ENCODE peak calls at places on chromosomes 16 and 17, in five cellular contexts. P is OCI-LY7, E is fibroblast of mammary gland, L is A549, F is mucosa of descending colon. W is an unnamed sample.

GRCh38 chr17:72715906-72716572 is 376.4 kb downstream of the SLC39A11 start:
- DNase-seq in F (no peak), P (no peak), L (peak; percentile 97), E (peak; percentile 99), W (peak; percentile 89)

GRCh38 chr17:47884905-47885735 is 10.9 kb upstream of the SP2 start:
- DNase-seq in L (no peak), E (no peak), F (peak; percentile 74), P (no peak), W (no peak)

GRCh38 chr16:87855852-87856715 is 13.2 kb downstream of the SLC7A5 start:
- DNase-seq in E (peak; percentile 17), F (peak; percentile 77), P (peak; percentile 70), L (peak; percentile 79), W (no peak)

GRCh38 chr16:10871157-10871991 is 5.6 kb upstream of the CIITA start:
- DNase-seq in L (no peak), F (peak; percentile 79), E (peak; percentile 88), P (peak; percentile 65), W (peak; percentile 89)

GRCh38 chr16:49588061-49588460 is 214.5 kb downstream of the C16orf78 start:
- DNase-seq in P (no peak), L (no peak), F (no peak), E (no peak), W (no peak)

GRCh38 chr16:56848955-56849689 is 15.9 kb upstream of the SLC12A3 start:
- DNase-seq in F (peak; percentile 6), E (peak; percentile 84), P (peak; percentile 41), L (no peak), W (peak; percentile 70)

GRCh38 chr17:80260791-80261158 is at the start of gene RNF213:
- DNase-seq in P (peak; percentile 88), E (no peak), L (no peak), F (peak; percentile 83), W (no peak)

GRCh38 chr17:38879878-38880727 is 10.2 kb downstream of the LASP1 start:
- DNase-seq in E (peak; percentile 76), L (peak; percentile 87), P (peak; percentile 57), F (no peak), W (peak; percentile 84)

GRCh38 chr16:952321-952720 is 18.5 kb downstream of the LMF1 start:
- DNase-seq in L (no peak), P (no peak), F (no peak), E (no peak), W (no peak)

GRCh38 chr16:286491-287297 is 3.7 kb downstream of the PDIA2 start:
- DNase-seq in F (no peak), E (no peak), L (no peak), P (no peak), W (no peak)

GRCh38 chr17:35865412-35866355 is 3.0 kb downstream of the HEATR9 start:
- DNase-seq in F (no peak), E (peak; percentile 75), P (no peak), L (no peak), W (peak; percentile 44)

GRCh38 chr16:87062569-87063442 is 254.4 kb downstream of the C16orf95 start:
- DNase-seq in E (peak; percentile 69), P (peak; percentile 80), F (peak; percentile 53), L (peak; percentile 70), W (peak; percentile 38)

GRCh38 chr17:74767111-74767516 is 9.0 kb downstream of the NAT9 start:
- DNase-seq in F (no peak), L (no peak), P (no peak), E (no peak), W (no peak)

DNA sequence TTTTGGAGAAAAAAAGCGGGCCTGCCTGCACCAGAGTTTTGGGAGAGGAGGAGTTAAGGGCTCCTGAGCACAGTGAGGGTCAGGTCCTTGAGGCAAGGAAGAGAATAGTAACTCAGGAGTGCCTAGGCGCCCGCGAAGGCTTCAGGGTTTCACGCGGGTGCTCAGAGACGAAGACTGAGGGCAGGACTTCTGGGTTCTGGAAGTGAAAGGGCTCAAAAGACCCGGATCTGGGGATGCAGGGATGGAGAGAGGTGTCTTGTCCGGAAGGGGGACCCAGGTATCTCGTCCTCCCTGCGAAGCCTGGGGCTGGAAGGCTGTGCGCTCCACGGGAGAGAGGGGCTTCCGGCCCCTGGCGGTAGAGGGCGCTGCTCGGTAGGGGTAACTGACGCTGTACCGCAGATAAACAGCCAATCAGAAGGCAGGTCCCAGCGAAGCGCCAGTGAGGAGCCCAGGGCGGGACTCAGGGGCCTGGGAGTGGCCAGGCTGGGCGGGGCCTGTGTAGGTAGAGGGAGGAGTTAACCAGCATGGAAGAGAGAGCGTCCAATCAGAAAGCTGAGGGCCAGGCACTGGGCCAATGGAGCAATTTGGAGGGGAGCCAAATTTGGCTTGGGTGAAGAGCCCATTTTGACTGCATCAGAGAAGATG is 729 bp downstream of the TGFB1I1 start:
- DNase-seq in F (peak; percentile 93), L (peak; percentile 93), E (peak; percentile 94), P (no peak), W (peak; percentile 91)
- TF ChIP-seq CTCF in F (peak; percentile 59), L (peak; percentile 76), E (peak; percentile 72), P (peak; percentile 31), W (peak; percentile 90)

GRCh38 chr16:30605148-30605547 is 5.0 kb downstream of the ZNF689 start:
- DNase-seq in P (no peak), E (no peak), F (no peak), L (no peak), W (no peak)

GRCh38 chr16:30609002-30609927 is 924 bp downstream of the ZNF689 start:
- DNase-seq in P (peak; percentile 56), F (peak; percentile 80), E (no peak), L (no peak), W (no peak)

GRCh38 chr16:30615358-30616076 is 5.3 kb upstream of the ZNF689 start:
- DNase-seq in P (peak; percentile 77), E (peak; percentile 54), L (peak; percentile 84), F (peak; percentile 87), W (no peak)

GRCh38 chr16:30606004-30606403 is 4.2 kb downstream of the ZNF689 start:
- DNase-seq in E (no peak), P (no peak), L (no peak), F (no peak), W (no peak)

DNA sequence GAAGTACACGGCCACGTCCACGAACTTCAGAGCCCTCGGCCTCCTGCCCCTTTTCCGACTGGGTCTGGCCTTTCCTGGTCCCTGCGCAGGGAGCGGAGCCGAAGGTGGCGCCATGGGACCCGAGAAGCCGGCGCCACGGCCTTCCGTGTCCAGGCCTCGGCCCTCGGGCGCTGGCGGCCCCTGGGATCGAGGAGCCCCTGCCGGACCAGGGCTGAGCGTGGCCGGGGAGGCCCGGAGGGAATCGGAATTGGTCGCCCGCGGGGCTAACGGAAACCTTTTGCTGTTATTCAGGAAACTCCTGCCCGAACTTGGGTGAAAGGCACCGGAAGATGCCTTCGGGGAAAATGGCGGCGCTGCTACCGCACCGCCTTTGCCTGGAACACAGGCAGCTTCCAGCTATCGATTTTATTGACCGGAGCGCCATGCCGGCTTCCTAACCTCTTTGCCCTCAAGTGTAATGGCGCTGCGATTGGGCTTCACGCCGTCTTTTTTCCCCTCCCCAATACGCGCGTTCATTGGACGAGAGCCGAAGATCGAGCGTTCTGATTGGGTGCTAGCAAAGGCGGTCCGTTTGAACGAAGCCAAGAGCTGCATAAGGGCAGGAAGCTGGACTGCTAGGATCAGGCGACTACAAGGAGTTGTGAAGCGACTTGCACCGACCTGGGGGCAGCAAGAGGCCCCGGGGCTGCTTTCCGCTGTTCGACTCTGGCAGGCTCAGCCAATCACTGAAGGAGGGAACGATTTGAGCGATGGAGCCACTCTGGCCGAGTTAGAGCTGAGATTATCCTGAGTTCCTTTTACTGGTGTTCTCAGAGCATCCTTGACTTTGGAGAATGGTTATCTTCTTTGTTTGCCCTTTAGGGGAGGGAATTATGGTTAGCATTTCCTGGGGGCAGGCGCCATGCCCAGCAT is at the start of gene ZNF689:
- DNase-seq in L (peak; percentile 98), P (peak; percentile 98), F (peak; percentile 97), E (peak; percentile 97), W (peak; percentile 95)
- TF ChIP-seq CTCF in L (no peak), P (no peak), F (no peak), E (no peak), W (no peak)

GRCh38 chr17:55582910-55583309 is 71.7 kb upstream of the SMIM36 start:
- DNase-seq in F (no peak), E (no peak), L (no peak), P (no peak), W (no peak)

GRCh38 chr17:55584055-55584685 is 72.9 kb upstream of the SMIM36 start:
- DNase-seq in E (peak; percentile 65), P (no peak), F (no peak), L (peak; percentile 63), W (peak; percentile 40)

GRCh38 chr17:55587608-55588139 is 76.4 kb upstream of the SMIM36 start:
- DNase-seq in P (no peak), F (no peak), E (peak; percentile 92), L (no peak), W (peak; percentile 41)

GRCh38 chr17:55584861-55585260 is 73.6 kb upstream of the SMIM36 start:
- DNase-seq in P (no peak), E (no peak), L (no peak), F (no peak), W (no peak)

GRCh38 chr17:55585629-55586028 is 74.4 kb upstream of the SMIM36 start:
- DNase-seq in L (no peak), P (no peak), E (no peak), F (no peak), W (no peak)
- TF ChIP-seq CTCF in L (no peak), P (peak; percentile 35), E (peak; percentile 15), F (no peak), W (peak; percentile 33)

DNA sequence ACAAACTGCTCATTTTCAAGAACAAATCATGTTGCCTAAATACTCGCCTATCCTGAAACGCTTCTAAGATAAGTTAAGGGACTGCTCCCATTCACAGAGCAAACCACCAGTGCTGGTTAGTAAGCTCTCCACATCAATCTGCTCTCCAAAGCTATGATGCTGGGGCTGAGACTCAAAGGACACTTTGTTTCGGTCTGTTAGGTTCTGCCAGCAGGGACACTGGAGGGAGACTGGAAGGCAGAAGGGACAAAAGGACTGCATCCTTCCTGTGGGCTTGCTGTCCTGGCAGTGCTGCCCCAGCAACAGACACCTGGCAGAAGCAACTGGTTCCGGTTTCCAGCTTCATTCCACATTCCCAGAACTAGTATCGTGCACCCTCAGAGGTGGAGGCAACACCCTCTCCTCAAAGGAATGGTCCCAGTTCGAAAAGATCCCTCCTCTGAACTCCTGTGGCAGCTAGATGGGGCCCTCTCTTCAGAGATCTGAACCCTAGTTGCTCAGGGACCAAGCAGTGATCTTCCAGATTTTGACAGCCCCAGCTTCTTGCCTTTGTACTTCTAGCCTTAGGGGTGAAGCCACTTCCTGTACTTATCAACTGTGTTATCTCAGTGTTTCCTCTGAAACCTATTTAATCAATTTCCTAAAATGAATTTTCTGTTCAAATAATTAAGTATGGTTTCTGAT is 73.4 kb upstream of the GSG1L start:
- DNase-seq in E (no peak), F (no peak), P (peak; percentile 12), L (no peak), W (no peak)
- TF ChIP-seq CTCF in E (no peak), F (no peak), P (no peak), L (no peak), W (no peak)

W was measured in HFFc6.